ENCODE peak calls at places on chromosomes 3 and 15, in four cellular contexts. W is stomach, R is HCT116, J is mesenchymal stem cell. A is an unnamed sample.

GRCh38 chr3:132659000-132659369 is 624 bp downstream of the ACAD11 start:
- DNase-seq in W (no peak), R (no peak), J (no peak), A (peak; percentile 10)

GRCh38 chr15:95025924-95026728 is 794.8 kb downstream of the MCTP2 start:
- DNase-seq in W (peak; percentile 64), J (peak; percentile 73), R (peak; percentile 13), A (no peak)

GRCh38 chr3:48594431-48595049 is 589 bp downstream of the COL7A1 start:
- DNase-seq in R (no peak), J (peak; percentile 43), W (no peak), A (no peak)

GRCh38 chr3:150261418-150261817 is 146.7 kb upstream of the TSC22D2 start:
- DNase-seq in R (no peak), J (no peak), W (no peak), A (no peak)

GRCh38 chr3:183253961-183254815 is 1.1 kb downstream of the B3GNT5 start:
- DNase-seq in J (peak; percentile 50), R (no peak), W (peak; percentile 54), A (peak; percentile 63)

GRCh38 chr3:139797724-139798343 is 120.1 kb upstream of the NMNAT3 start:
- DNase-seq in R (no peak), J (peak; percentile 44), W (no peak), A (peak; percentile 4)

GRCh38 chr15:99331366-99331765 is 80.1 kb downstream of the LRRC28 start:
- DNase-seq in W (no peak), J (no peak), R (no peak), A (no peak)

GRCh38 chr3:189853906-189854305 is 222.7 kb downstream of the TP63 start:
- DNase-seq in J (no peak), R (no peak), W (no peak), A (no peak)

GRCh38 chr15:70713547-70714414 is 49.6 kb downstream of the UACA start:
- DNase-seq in J (peak; percentile 63), W (no peak), R (no peak), A (no peak)

GRCh38 chr3:195774917-195775316 is 36.8 kb downstream of the MUC4 start:
- DNase-seq in J (no peak), W (no peak), R (peak; percentile 27), A (peak; percentile 76)

GRCh38 chr3:129353589-129353941 is 74.9 kb downstream of the EFCAB12 start:
- DNase-seq in J (no peak), R (no peak), W (no peak), A (no peak)

GRCh38 chr15:35690698-35691116 is 144.7 kb upstream of the DPH6 start:
- DNase-seq in R (no peak), W (no peak), J (peak; percentile 66), A (no peak)

GRCh38 chr15:28106294-28107110 is 7.4 kb upstream of the OCA2 start:
- DNase-seq in W (no peak), R (no peak), J (peak; percentile 8), A (peak; percentile 42)

GRCh38 chr3:197926418-197926817 is 23.6 kb upstream of the RPL35A start:
- DNase-seq in W (no peak), R (no peak), J (no peak), A (no peak)

GRCh38 chr3:77038468-77038927 is 1.4 kb upstream of the ROBO2 start:
- DNase-seq in W (peak; percentile 70), R (no peak), J (peak; percentile 89), A (peak; percentile 61)

GRCh38 chr3:39277893-39278615 is 1.8 kb downstream of the CX3CR1 start:
- DNase-seq in W (no peak), J (no peak), R (no peak), A (no peak)

GRCh38 chr3:189186093-189186492 is 14.3 kb downstream of the TPRG1 start:
- DNase-seq in J (peak; percentile 16), R (no peak), W (no peak), A (peak; percentile 71)

GRCh38 chr3:99659965-99660364 is 21.6 kb downstream of the COL8A1 start:
- DNase-seq in R (no peak), W (no peak), J (peak; percentile 95), A (peak; percentile 55)

GRCh38 chr3:52891164-52891563 is 6.2 kb downstream of the STIMATE start:
- DNase-seq in J (no peak), R (no peak), W (no peak), A (peak; percentile 64)

GRCh38 chr15:70093481-70094309 is 4.0 kb downstream of the TLE3 start:
- DNase-seq in J (peak; percentile 12), W (peak; percentile 85), R (no peak), A (no peak)

GRCh38 chr15:50767332-50767861 is 1.9 kb upstream of the SPPL2A start:
- DNase-seq in R (no peak), W (no peak), J (no peak), A (no peak)

GRCh38 chr3:155219106-155219505 is 74.4 kb downstream of the STRIT1 start:
- DNase-seq in W (no peak), R (no peak), J (no peak), A (no peak)

GRCh38 chr15:91182096-91182495 is 82.0 kb downstream of the SV2B start:
- DNase-seq in W (no peak), J (no peak), R (no peak), A (no peak)

GRCh38 chr15:59953392-59953883 is 50.7 kb upstream of the FOXB1 start:
- DNase-seq in W (no peak), R (no peak), J (no peak), A (peak; percentile 2)

GRCh38 chr3:184582998-184583344 is 21.4 kb downstream of the EPHB3 start:
- DNase-seq in W (no peak), R (no peak), J (no peak), A (no peak)

GRCh38 chr15:83106994-83107840 is at the start of gene TM6SF1:
- DNase-seq in R (no peak), W (no peak), J (no peak), A (peak; percentile 67)

GRCh38 chr15:83107841-83108181 is 366 bp downstream of the TM6SF1 start:
- DNase-seq in W (no peak), J (no peak), R (no peak), A (no peak)

GRCh38 chr15:83110361-83110760 is 2.9 kb downstream of the TM6SF1 start:
- DNase-seq in W (no peak), R (no peak), J (no peak), A (peak; percentile 65)

GRCh38 chr15:83109532-83109931 is 2.1 kb downstream of the TM6SF1 start:
- DNase-seq in R (no peak), W (no peak), J (no peak), A (no peak)

GRCh38 chr15:83108266-83109219 is 1.1 kb downstream of the TM6SF1 start:
- DNase-seq in J (peak; percentile 55), R (no peak), W (peak; percentile 34), A (peak; percentile 25)
- H3K4me3 ChIP-seq in J (no peak overlapping the region), R (no peak overlapping the region), W (peak overlapping the region; percentile 54), A (peak overlapping the region; percentile 48)

DNA sequence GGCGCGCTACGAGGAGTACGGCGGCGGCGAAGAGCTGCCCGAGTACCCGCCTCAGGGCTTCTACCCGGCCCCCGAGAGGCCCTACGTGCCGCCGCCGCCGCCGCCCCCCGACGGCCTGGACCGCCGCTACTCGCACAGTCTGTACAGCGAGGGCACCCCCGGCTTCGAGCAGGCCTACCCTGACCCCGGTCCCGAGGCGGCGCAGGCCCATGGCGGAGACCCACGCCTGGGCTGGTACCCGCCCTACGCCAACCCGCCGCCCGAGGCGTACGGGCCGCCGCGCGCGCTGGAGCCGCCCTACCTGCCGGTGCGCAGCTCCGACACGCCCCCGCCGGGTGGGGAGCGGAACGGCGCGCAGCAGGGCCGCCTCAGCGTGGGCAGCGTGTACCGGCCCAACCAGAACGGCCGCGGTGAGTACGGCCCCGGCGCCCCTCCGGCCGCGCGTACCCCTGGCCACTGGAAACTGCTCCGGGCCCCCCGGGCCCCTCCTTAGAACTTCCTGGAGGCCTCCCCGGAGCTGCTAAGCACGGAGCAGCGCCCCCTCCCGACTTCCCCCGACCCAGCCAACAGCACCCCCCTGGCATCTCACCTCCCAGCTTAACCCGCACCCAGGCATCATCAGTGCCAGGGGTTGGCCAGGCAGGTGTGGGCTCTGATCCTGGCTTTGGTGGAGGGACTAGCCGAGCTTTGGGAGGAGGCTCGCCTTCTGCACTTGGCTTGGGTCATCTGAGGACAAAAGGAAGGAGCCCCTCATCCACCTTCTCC is 1.4 kb downstream of the LOXL1 start:
- DNase-seq in W (peak; percentile 82), R (peak; percentile 15), J (no peak), A (peak; percentile 76)
- H3K27ac ChIP-seq in W (peak overlapping the region; percentile 95), R (peak overlapping the region; percentile 94), J (peak overlapping the region; percentile 77), A (peak overlapping the region; percentile 84)

GRCh38 chr15:83379574-83379973 is 67.6 kb upstream of the SH3GL3 start:
- DNase-seq in J (peak; percentile 16), W (no peak), R (peak; percentile 81), A (no peak)
- H3K4me3 ChIP-seq in J (no peak overlapping the region), W (no peak overlapping the region), R (peak overlapping the region; percentile 61), A (no peak overlapping the region)

GRCh38 chr15:85401108-85401765 is 20.8 kb downstream of the AKAP13 start:
- DNase-seq in R (no peak), W (no peak), J (no peak), A (no peak)
- H3K27ac ChIP-seq in R (no peak overlapping the region), W (peak overlapping the region; percentile 14), J (no peak overlapping the region), A (no peak overlapping the region)

DNA sequence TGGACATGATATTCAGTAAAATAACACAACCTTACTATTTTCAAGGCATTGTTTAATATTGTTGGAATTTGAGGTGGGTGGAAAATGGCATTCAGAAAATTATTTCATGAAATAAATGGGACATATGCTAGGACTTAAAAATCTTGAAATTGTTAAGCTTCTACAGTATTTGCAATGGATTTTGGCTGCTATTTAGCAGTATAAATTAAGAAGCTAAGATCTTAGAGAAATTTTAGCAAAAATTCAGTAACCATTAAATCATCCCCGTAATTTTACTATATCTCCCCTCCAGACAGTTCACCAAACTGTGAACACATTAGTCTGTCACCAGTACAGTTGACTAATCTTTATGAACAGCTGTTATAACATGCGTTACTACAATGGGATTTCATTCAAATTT is 8.2 kb downstream of the DIPK2A start:
- DNase-seq in R (no peak), W (no peak), J (no peak), A (no peak)
- H3K4me3 ChIP-seq in R (no peak overlapping the region), W (no peak overlapping the region), J (no peak overlapping the region), A (no peak overlapping the region)

DNA sequence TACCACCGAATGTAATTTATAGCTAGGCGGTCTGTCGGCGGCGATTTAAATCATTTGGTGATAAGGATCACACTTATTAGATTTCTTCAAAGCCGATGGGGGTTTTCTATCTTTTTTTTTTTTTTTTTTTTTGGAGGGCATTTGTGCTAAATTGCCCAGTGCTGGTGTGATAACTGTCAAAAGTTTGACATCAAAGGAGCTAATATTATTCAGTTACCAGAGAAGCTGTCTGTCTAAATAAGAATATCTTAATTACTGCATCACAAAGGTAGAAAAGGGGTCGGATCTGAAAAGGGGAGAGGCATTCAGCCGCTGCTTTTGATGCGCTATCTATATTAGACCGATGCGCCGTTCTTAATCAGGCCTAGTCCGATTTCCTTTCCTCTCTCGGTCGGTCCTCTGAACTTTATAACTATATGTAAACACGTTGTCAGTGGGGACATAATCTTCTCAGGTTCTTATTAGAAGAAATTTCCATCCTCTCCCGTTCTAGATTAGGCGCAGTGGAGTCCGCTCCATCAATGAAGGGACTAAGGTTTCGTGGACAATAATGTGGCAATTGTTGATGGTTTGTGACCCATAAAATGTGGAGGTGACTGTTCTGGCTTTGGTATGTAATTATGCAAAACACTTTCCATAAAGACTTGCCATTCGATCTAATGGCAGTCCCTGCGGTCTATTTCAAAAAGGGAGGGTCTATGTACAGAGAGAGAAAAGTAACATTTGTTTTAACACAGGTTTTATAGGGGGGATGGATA is 31.7 kb downstream of the NR2F2 start:
- DNase-seq in W (no peak), R (no peak), J (peak; percentile 11), A (no peak)
- H3K27ac ChIP-seq in W (peak overlapping the region; percentile 97), R (no peak overlapping the region), J (no peak overlapping the region), A (no peak overlapping the region)

GRCh38 chr3:160010578-160010977 is 21.9 kb downstream of the IL12A start:
- DNase-seq in J (no peak), W (no peak), R (no peak), A (no peak)
- H3K4me3 ChIP-seq in J (no peak overlapping the region), W (no peak overlapping the region), R (no peak overlapping the region), A (no peak overlapping the region)

A was measured in thyroid gland.